ENCODE peak calls at places on chromosomes 2 and 18, in six cellular contexts. D is bronchial epithelial cell, G is transverse colon, R is endothelial cell of umbilical vein, C is spleen, F is B cell. A is an unnamed sample.

GRCh38 chr2:240933966-240934700 is 28.0 kb downstream of the CROCC2 start:
- DNase-seq in D (no peak), G (peak; percentile 8), R (no peak), C (peak; percentile 70), F (peak; percentile 26), A (no peak)

GRCh38 chr2:96267159-96267971 is 1.3 kb downstream of the CIAO1 start:
- DNase-seq in D (no peak), G (peak; percentile 49), R (peak; percentile 23), C (peak; percentile 89), F (no peak), A (peak; percentile 55)

GRCh38 chr18:33115917-33116316 is 324.6 kb downstream of the CCDC178 start:
- DNase-seq in D (no peak), G (no peak), R (no peak), C (no peak), F (no peak), A (peak; percentile 8)

GRCh38 chr18:712401-713134 is at the start of gene ENOSF1:
- DNase-seq in D (peak; percentile 57), G (peak; percentile 93), R (peak; percentile 84), C (peak; percentile 95), F (peak; percentile 57), A (peak; percentile 96)

GRCh38 chr18:59446012-59446411 is 86.9 kb upstream of the LMAN1 start:
- DNase-seq in D (peak; percentile 39), G (no peak), R (no peak), C (no peak), F (no peak), A (no peak)

GRCh38 chr18:74818776-74819175 is 221.1 kb downstream of the ZNF407 start:
- DNase-seq in D (peak; percentile 52), G (no peak), R (no peak), C (no peak), F (no peak), A (no peak)

GRCh38 chr2:205948496-205948837 is 137.5 kb downstream of the INO80D start:
- DNase-seq in D (no peak), G (no peak), R (no peak), C (no peak), F (no peak), A (no peak)

GRCh38 chr2:17962874-17963273 is 84.4 kb downstream of the KCNS3 start:
- DNase-seq in D (peak; percentile 21), G (no peak), R (no peak), C (no peak), F (no peak), A (no peak)

GRCh38 chr2:136117909-136118818 is at the start of gene CXCR4:
- DNase-seq in D (no peak), G (peak; percentile 83), R (peak; percentile 52), C (peak; percentile 98), F (peak; percentile 96), A (peak; percentile 83)

GRCh38 chr2:46666044-46666662 is 186.8 kb downstream of the TMEM247 start:
- DNase-seq in D (no peak), G (peak; percentile 26), R (no peak), C (no peak), F (no peak), A (no peak)

GRCh38 chr2:43209204-43209717 is 17.1 kb downstream of the ZFP36L2 start:
- DNase-seq in D (peak; percentile 31), G (no peak), R (no peak), C (no peak), F (no peak), A (no peak)

GRCh38 chr18:32280188-32280783 is 90.4 kb downstream of the MEP1B start:
- DNase-seq in D (no peak), G (peak; percentile 40), R (no peak), C (no peak), F (no peak), A (no peak)

DNA sequence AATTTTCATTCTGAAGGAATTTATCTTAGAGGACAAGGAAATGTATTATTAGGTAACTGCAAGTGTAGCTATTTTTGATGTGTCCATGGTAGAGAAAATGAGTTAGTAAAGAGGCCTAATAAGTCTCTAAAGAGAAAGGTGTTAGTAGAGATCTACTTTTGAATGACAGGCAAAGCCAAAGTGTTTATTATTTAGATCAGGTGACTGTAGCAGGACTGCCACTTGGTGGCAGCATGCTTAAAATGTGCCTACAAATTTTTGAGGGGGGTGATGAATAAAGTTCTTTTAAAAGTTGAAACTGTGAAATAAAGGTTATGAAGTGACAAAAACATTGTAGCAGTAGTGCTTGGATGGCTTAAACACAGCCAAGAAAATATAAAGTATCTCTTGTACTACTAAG is 421.5 kb upstream of the MEIS1 start:
- DNase-seq in D (no peak), G (no peak), R (no peak), C (no peak), F (no peak), A (peak; percentile 6)
- TF ChIP-seq CTCF in D (peak; percentile 5), G (no peak), R (no peak), C (no peak), F (no peak), A (no peak)

DNA sequence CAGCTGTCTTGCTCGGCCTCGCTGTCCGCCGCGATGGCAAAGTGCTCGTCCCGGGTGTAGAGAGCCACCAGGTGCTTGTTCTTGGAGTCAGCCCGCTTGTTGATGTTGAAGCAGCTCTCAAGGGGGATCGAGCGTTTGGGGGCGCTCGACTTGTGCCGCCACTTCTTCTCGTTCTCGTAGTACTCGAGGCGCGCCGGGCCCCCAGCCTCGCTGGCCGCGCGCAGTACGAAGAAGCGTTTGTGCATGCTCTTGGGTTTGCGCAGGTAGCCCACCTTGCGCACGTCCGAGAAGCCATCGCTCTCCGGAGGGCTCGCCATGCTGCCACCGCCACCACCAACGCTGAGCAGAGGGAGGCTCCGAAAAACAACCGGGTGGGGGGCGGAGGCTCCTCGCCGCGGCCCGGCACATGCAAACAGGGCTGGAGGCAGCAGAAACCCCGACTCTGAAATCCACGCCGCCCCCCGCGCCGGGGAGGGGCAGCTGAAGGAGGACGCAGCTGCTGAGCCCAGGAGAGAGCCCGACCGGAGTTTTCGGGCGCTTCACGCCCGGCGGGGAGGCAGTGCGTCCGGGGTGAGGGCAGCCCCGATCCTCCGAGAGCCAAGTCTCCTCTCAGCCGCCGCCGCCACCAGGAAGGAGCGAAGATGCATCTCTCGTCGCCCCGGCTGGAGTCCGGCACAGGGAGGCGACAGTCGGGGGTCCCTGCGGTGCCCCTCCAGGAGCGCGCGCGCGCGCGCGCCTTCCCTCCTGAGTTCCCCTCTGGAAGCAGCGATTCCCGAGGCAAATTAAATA is 1.0 kb downstream of the IRS1 start:
- DNase-seq in D (no peak), G (peak; percentile 67), R (no peak), C (peak; percentile 90), F (peak; percentile 68), A (peak; percentile 58)
- TF ChIP-seq CTCF in D (peak; percentile 29), G (no peak), R (no peak), C (no peak), F (no peak), A (no peak)

DNA sequence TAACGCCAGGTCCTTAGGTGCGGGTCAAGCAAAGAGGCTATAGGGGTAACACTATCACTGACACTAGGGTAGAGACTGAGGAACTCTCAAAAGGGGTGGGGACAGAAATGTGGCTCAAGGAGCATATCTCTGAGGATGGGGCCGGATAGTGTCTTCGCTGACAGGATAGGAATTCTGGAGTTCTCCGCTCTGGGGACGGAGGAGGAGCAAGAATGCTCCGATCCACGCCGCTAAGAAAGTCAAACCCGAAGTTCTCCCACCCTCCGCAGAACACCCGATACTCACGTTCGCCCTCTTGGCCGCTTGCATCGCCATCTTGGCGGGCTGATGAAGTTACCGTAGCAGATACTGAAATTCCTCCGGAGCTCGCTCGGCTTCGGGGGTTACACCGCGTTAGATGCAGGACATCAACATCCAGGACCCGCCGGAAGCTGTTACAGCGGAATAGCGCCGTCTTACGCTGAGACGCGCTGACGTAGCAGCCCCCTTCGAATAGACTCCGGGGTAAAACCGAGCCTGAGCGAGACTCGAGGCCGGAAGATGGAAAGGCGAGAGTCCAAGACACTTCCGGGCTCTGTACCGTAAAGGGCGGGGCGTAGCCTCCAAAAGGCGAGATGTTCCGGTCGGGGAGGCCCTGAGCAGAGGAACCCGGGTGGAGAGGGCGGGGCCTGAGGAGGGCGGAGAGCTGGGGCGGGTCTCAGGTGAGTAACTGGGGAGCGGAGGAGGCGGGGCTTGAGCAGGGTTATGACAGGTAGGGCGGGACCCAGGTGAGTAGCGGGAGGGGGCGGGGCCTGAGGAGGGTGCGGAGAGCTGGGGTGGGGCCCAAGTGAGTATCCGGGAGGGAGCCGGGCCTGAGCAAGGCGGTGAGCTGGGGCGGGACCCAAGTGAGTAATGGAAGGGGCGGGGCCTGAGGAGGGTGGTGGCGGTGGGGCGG is at the start of gene SF3B6:
- DNase-seq in D (peak; percentile 98), G (peak; percentile 100), R (peak; percentile 98), C (peak; percentile 100), F (peak; percentile 99), A (peak; percentile 100)
- TF ChIP-seq CTCF in D (no peak), G (no peak), R (no peak), C (no peak), F (no peak), A (no peak)

GRCh38 chr2:120205901-120206581 is 17.2 kb downstream of the TMEM185B start:
- DNase-seq in D (no peak), G (peak; percentile 67), R (no peak), C (peak; percentile 84), F (no peak), A (peak; percentile 29)

GRCh38 chr2:120204945-120205670 is 18.1 kb downstream of the TMEM185B start:
- DNase-seq in D (no peak), G (no peak), R (no peak), C (no peak), F (no peak), A (no peak)

GRCh38 chr2:120203341-120204021 is 19.7 kb downstream of the TMEM185B start:
- DNase-seq in D (no peak), G (no peak), R (no peak), C (peak; percentile 84), F (no peak), A (no peak)

GRCh38 chr2:120204417-120204816 is 18.8 kb downstream of the TMEM185B start:
- DNase-seq in D (no peak), G (no peak), R (no peak), C (peak; percentile 77), F (no peak), A (no peak)

GRCh38 chr2:120204022-120204405 is 19.2 kb downstream of the TMEM185B start:
- DNase-seq in D (no peak), G (no peak), R (no peak), C (no peak), F (no peak), A (no peak)
- TF ChIP-seq CTCF in D (no peak), G (no peak), R (peak; percentile 25), C (no peak), F (no peak), A (no peak)

DNA sequence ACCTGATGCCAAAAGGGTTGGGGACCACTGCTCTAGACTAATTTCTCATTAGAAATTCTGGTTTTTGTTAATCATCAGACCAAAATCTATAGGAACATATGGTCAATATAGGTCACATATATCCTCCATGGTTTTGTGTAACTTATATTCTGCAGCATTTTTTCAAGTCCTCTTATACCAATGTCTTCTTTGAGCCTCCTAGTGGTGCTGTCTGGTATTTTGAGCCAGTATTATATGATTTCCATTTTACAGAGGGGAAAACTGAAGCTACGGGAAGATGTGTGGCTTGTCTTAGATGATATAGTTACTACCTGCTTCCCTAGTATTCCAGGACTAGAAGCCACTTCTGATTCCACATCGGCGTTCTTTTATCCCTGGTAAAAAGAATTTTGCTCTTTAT is 13.8 kb downstream of the MAPK4 start:
- DNase-seq in D (peak; percentile 13), G (no peak), R (no peak), C (no peak), F (no peak), A (no peak)
- TF ChIP-seq CTCF in D (peak; percentile 26), G (no peak), R (no peak), C (no peak), F (peak; percentile 11), A (no peak)

GRCh38 chr18:8011906-8012305 is 444.8 kb downstream of the PTPRM start:
- DNase-seq in D (no peak), G (no peak), R (no peak), C (no peak), F (no peak), A (peak; percentile 8)
- TF ChIP-seq CTCF in D (no peak), G (no peak), R (no peak), C (no peak), F (no peak), A (no peak)

A was measured in Calu3.